ENCODE peak calls at places on chromosome 18, in seven cellular contexts. W is cardiac muscle cell; V is activated T-cell treated with anti-CD3 and anti-CD28 coated beads for 48 hours; J is adrenal gland; Z is anterior cingulate cortex; O is activated T-helper 1 cell treated with anti-CD3 and anti-CD28 coated beads, Interleukin-12 subunit alpha, Interleukin-12 subunit beta, Interleukin-2, Interleukin-4 antibody, amounts not matched to agents 30 ng/mL and 10 ng/mL and 1 ng/mL, durations not matched to agents 14 hours and 24 hours and 36 hours; G is stimulated activated CD8-positive, alpha-beta memory T cell treated with anti-CD3 and anti-CD28 coated beads, Interleukin-7, amount 100 ng/mL, for 24 hours. H is an unnamed sample.

GRCh38 chr18:6120820-6121279 is 225.5 kb upstream of the TMEM200C start:
- DNase-seq in G (no peak), J (peak; percentile 47), W (no peak), O (no peak), V (no peak), Z (no peak), H (no peak)

GRCh38 chr18:63848159-63848558 is 39.3 kb upstream of the SERPINB2 start:
- DNase-seq in J (no peak), W (peak; percentile 62), Z (no peak), V (no peak), O (no peak), G (no peak), H (peak; percentile 39)

GRCh38 chr18:69217271-69217670 is 183.4 kb upstream of the DOK6 start:
- DNase-seq in O (no peak), V (no peak), J (no peak), Z (no peak), G (no peak), W (no peak), H (no peak)

GRCh38 chr18:77101410-77102245 is 31.0 kb downstream of the MBP start:
- DNase-seq in J (peak; percentile 80), Z (peak; percentile 28), W (no peak), G (peak; percentile 33), O (peak; percentile 31), V (peak; percentile 66), H (peak; percentile 64)

GRCh38 chr18:21270453-21270852 is 28.4 kb downstream of the GREB1L start:
- DNase-seq in W (no peak), Z (no peak), O (no peak), G (no peak), V (no peak), J (no peak), H (no peak)

GRCh38 chr18:11496561-11497172 is 112.7 kb upstream of the SLC35G4 start:
- DNase-seq in O (no peak), Z (no peak), G (no peak), J (no peak), V (no peak), W (no peak), H (no peak)

GRCh38 chr18:3603460-3604259 is 153.7 kb downstream of the TGIF1 start:
- DNase-seq in W (no peak), O (no peak), G (no peak), Z (peak; percentile 46), J (peak; percentile 52), V (no peak), H (peak; percentile 90)

GRCh38 chr18:22494771-22495170 is 77.1 kb upstream of the CTAGE1 start:
- DNase-seq in W (no peak), O (no peak), Z (no peak), J (no peak), V (no peak), G (no peak), H (no peak)

GRCh38 chr18:73684651-73685050 is 463.0 kb downstream of the FBXO15 start:
- DNase-seq in O (no peak), Z (no peak), G (no peak), W (no peak), V (no peak), J (no peak), H (no peak)

GRCh38 chr18:41262688-41263087 is 692.3 kb upstream of the PIK3C3 start:
- DNase-seq in V (no peak), G (no peak), W (no peak), Z (no peak), J (no peak), O (no peak), H (no peak)

GRCh38 chr18:61676763-61677434 is 215.9 kb downstream of the RNF152 start:
- DNase-seq in O (no peak), Z (no peak), J (no peak), G (no peak), V (no peak), W (no peak), H (no peak)

GRCh38 chr18:79911009-79911870 is 40.2 kb downstream of the SLC66A2 start:
- DNase-seq in V (no peak), J (no peak), O (no peak), G (no peak), Z (no peak), W (no peak), H (no peak)

GRCh38 chr18:59802031-59802430 is 97.8 kb upstream of the PMAIP1 start:
- DNase-seq in G (no peak), O (no peak), Z (no peak), J (peak; percentile 19), W (no peak), V (no peak), H (no peak)

GRCh38 chr18:25827961-25828561 is 262.4 kb downstream of the SS18 start:
- DNase-seq in G (no peak), O (no peak), V (no peak), Z (no peak), J (no peak), W (no peak), H (no peak)

GRCh38 chr18:69998523-69998987 is 50.9 kb upstream of the CD226 start:
- DNase-seq in V (no peak), O (no peak), W (peak; percentile 45), Z (no peak), G (no peak), J (no peak), H (no peak)

GRCh38 chr18:21463718-21464117 is 136.8 kb downstream of the ESCO1 start:
- DNase-seq in O (no peak), G (no peak), V (no peak), Z (no peak), W (no peak), J (no peak), H (no peak)

GRCh38 chr18:12838178-12838634 is 45.8 kb downstream of the PTPN2 start:
- DNase-seq in J (peak; percentile 28), O (peak; percentile 16), V (no peak), G (no peak), W (no peak), Z (no peak), H (peak; percentile 14)

GRCh38 chr18:9057646-9058045 is 44.9 kb upstream of the NDUFV2 start:
- DNase-seq in Z (no peak), V (no peak), G (no peak), O (no peak), J (no peak), W (no peak), H (no peak)

GRCh38 chr18:8835556-8835955 is 130.2 kb downstream of the MTCL1 start:
- DNase-seq in G (no peak), O (no peak), W (no peak), J (no peak), Z (no peak), V (no peak), H (peak; percentile 71)

GRCh38 chr18:1296237-1296636 is 391.6 kb downstream of the ADCYAP1 start:
- DNase-seq in V (no peak), J (no peak), O (no peak), Z (no peak), W (no peak), G (no peak), H (no peak)

GRCh38 chr18:33184178-33184577 is 256.3 kb downstream of the CCDC178 start:
- DNase-seq in O (no peak), J (no peak), G (no peak), V (no peak), Z (no peak), W (no peak), H (no peak)

GRCh38 chr18:8701546-8702118 is 3.7 kb upstream of the MTCL1 start:
- DNase-seq in Z (no peak), G (no peak), V (no peak), O (no peak), J (no peak), W (no peak), H (no peak)

GRCh38 chr18:79684787-79685186 is 5.2 kb downstream of the CTDP1 start:
- DNase-seq in G (no peak), V (no peak), Z (no peak), W (no peak), O (no peak), J (no peak), H (no peak)

GRCh38 chr18:52812834-52813233 is 472.8 kb downstream of the DCC start:
- DNase-seq in Z (no peak), J (no peak), O (no peak), W (no peak), V (no peak), G (no peak), H (no peak)

GRCh38 chr18:6980363-6980762 is 137.2 kb downstream of the LAMA1 start:
- DNase-seq in W (no peak), J (no peak), Z (no peak), G (no peak), O (no peak), V (no peak), H (no peak)

GRCh38 chr18:76454429-76454828 is 40.6 kb downstream of the ZNF516 start:
- DNase-seq in W (no peak), Z (no peak), G (no peak), V (no peak), O (no peak), J (no peak), H (no peak)

GRCh38 chr18:7023581-7023980 is 94.0 kb downstream of the LAMA1 start:
- DNase-seq in O (no peak), G (no peak), J (no peak), W (no peak), V (no peak), Z (no peak), H (no peak)

GRCh38 chr18:3135536-3135935 is 84.2 kb downstream of the MYOM1 start:
- DNase-seq in V (no peak), J (no peak), O (no peak), Z (peak; percentile 36), W (no peak), G (no peak), H (no peak)

GRCh38 chr18:42192251-42193248 is 237.5 kb downstream of the PIK3C3 start:
- DNase-seq in G (no peak), O (no peak), Z (no peak), J (no peak), W (no peak), V (no peak), H (no peak)

GRCh38 chr18:6589979-6590725 is 139.4 kb upstream of the ARHGAP28 start:
- DNase-seq in W (no peak), O (no peak), G (no peak), V (no peak), Z (no peak), J (no peak), H (no peak)

GRCh38 chr18:68721681-68722583 is 7.0 kb upstream of the TMX3 start:
- DNase-seq in V (no peak), Z (no peak), G (no peak), O (no peak), J (no peak), W (no peak), H (peak; percentile 9)

GRCh38 chr18:45059695-45060094 is 379.0 kb downstream of the SETBP1 start:
- DNase-seq in V (no peak), G (no peak), O (no peak), J (no peak), Z (no peak), W (no peak), H (peak; percentile 21)

GRCh38 chr18:28018361-28018760 is 158.6 kb downstream of the CDH2 start:
- DNase-seq in W (no peak), J (no peak), G (no peak), O (no peak), V (no peak), Z (no peak), H (no peak)

GRCh38 chr18:9787716-9788115 is 79.6 kb downstream of the RAB31 start:
- DNase-seq in V (no peak), Z (no peak), O (no peak), J (no peak), W (no peak), G (no peak), H (no peak)

GRCh38 chr18:48795696-48796095 is 155.1 kb downstream of the SMAD7 start:
- DNase-seq in O (no peak), J (no peak), Z (no peak), G (no peak), V (no peak), W (no peak), H (no peak)

GRCh38 chr18:79528296-79528695 is 132.6 kb downstream of the NFATC1 start:
- DNase-seq in V (no peak), Z (no peak), G (no peak), J (no peak), O (no peak), W (no peak), H (no peak)

GRCh38 chr18:63963610-63964256 is 6.1 kb upstream of the SERPINB8 start:
- DNase-seq in J (peak; percentile 61), W (peak; percentile 70), O (peak; percentile 13), V (peak; percentile 27), Z (no peak), G (no peak), H (peak; percentile 48)

GRCh38 chr18:24136967-24137373 is 1.9 kb upstream of the CABYR start:
- DNase-seq in O (no peak), Z (no peak), V (no peak), G (no peak), J (no peak), W (no peak), H (no peak)

H was measured in erythroblast.